ENCODE peak calls at places on chromosome 12, in ten cellular contexts. P is RCC 7860, D is right lobe of liver, A is RWPE1, Z is memory B cell, Y is GM10248, J is BJ, E is T-cell, F is GF-D8, T is NCI-H146. H is an unnamed sample.

GRCh38 chr12:32159925-32160324 is 53.3 kb downstream of the BICD1 start:
- DNase-seq in Z (no peak), P (no peak), F (no peak), T (no peak), D (no peak), J (no peak), A (no peak), E (no peak), Y (no peak), H (no peak)

GRCh38 chr12:1102088-1102487 is 111.1 kb downstream of the ERC1 start:
- DNase-seq in J (no peak), F (no peak), A (no peak), E (no peak), Y (no peak), Z (no peak), D (no peak), T (no peak), P (no peak), H (no peak)

GRCh38 chr12:10967409-10967808 is 19.3 kb downstream of the TAS2R50 start:
- DNase-seq in P (no peak), Z (no peak), E (no peak), A (no peak), F (no peak), Y (no peak), J (peak), T (no peak), D (no peak), H (no peak)

GRCh38 chr12:86669010-86669409 is 412.8 kb upstream of the MGAT4C start:
- DNase-seq in P (no peak), F (no peak), Z (no peak), J (no peak), T (no peak), D (no peak), A (peak), Y (no peak), E (no peak), H (no peak)

GRCh38 chr12:105864316-105864715 is 274.4 kb downstream of the NUAK1 start:
- DNase-seq in T (no peak), A (no peak), F (no peak), J (no peak), Y (no peak), E (no peak), P (no peak), Z (no peak), D (no peak), H (no peak)

GRCh38 chr12:127562781-127563180 is 704.2 kb upstream of the TMEM132C start:
- DNase-seq in T (peak), Y (no peak), A (no peak), J (no peak), E (no peak), D (no peak), F (no peak), Z (no peak), P (no peak), H (no peak)

GRCh38 chr12:509494-509893 is 49.8 kb downstream of the B4GALNT3 start:
- DNase-seq in E (no peak), D (no peak), F (no peak), Z (no peak), P (no peak), A (peak), J (no peak), Y (no peak), T (peak), H (no peak)

GRCh38 chr12:1848146-1848545 is 27.8 kb downstream of the LRTM2 start:
- DNase-seq in F (no peak), Z (no peak), Y (no peak), T (no peak), E (no peak), D (peak), J (no peak), A (no peak), P (no peak), H (no peak)

GRCh38 chr12:87758271-87758670 is 270.9 kb downstream of the C12orf50 start:
- DNase-seq in A (no peak), P (no peak), E (no peak), F (no peak), D (no peak), J (no peak), Z (no peak), Y (no peak), T (no peak), H (no peak)

GRCh38 chr12:32671930-32672785 is 6.9 kb upstream of the DNM1L start:
- DNase-seq in J (peak), T (peak), Z (no peak), D (no peak), E (no peak), F (peak), Y (peak), A (peak), P (peak), H (no peak)

GRCh38 chr12:47821346-47821706 is 1.6 kb upstream of the HDAC7 start:
- DNase-seq in F (no peak), T (no peak), P (no peak), D (no peak), A (no peak), Z (no peak), J (no peak), E (no peak), Y (no peak), H (no peak)